ENCODE peak calls at places on chromosomes 1 and 21, in nine cellular contexts. N is HCT116; O is retinal pigment epithelial cell; K is heart right ventricle; U is BJ; I is bronchial epithelial cell; E is CD4-positive, CD25-positive, alpha-beta regulatory T cell; W is CD8-positive, alpha-beta memory T cell; G is cardiac muscle cell. Q is an unnamed sample.

GRCh38 chr1:183033205-183033604 is 10.0 kb downstream of the LAMC1 start:
- DNase-seq in I (no peak), E (no peak), O (no peak), U (no peak), N (peak), W (no peak), K (no peak), G (no peak), Q (peak)

GRCh38 chr1:207155018-207155417 is 51.0 kb downstream of the C4BPA start:
- DNase-seq in I (peak), U (no peak), G (no peak), N (no peak), K (no peak), O (no peak), E (no peak), W (no peak), Q (no peak)

GRCh38 chr1:89545264-89546038 is 20.8 kb downstream of the LRRC8B start:
- DNase-seq in K (no peak), I (peak), N (peak), E (no peak), O (no peak), G (peak), W (no peak), U (no peak), Q (no peak)

GRCh38 chr1:110555807-110556470 is 37.0 kb upstream of the KCNA10 start:
- DNase-seq in U (no peak), K (peak), G (peak), W (no peak), I (no peak), E (no peak), O (no peak), N (no peak), Q (no peak)

GRCh38 chr1:179144621-179145020 is 62.8 kb downstream of the TOR3A start:
- DNase-seq in O (no peak), I (peak), U (no peak), E (no peak), W (no peak), G (no peak), K (no peak), N (no peak), Q (no peak)

GRCh38 chr1:204267191-204267601 is 53.4 kb upstream of the GOLT1A start:
- DNase-seq in I (peak), W (no peak), N (no peak), O (no peak), K (no peak), E (no peak), G (no peak), U (no peak), Q (no peak)

GRCh38 chr1:32273389-32274208 is 18.3 kb upstream of the HDAC1 start:
- DNase-seq in O (no peak), I (peak), U (no peak), W (peak), G (no peak), N (no peak), E (peak), K (no peak), Q (peak)

GRCh38 chr1:216705686-216706085 is 17.5 kb downstream of the ESRRG start:
- DNase-seq in I (peak), W (no peak), U (no peak), O (no peak), K (no peak), G (no peak), N (no peak), E (no peak), Q (no peak)

GRCh38 chr1:224052767-224053166 is 61.1 kb upstream of the FBXO28 start:
- DNase-seq in I (peak), N (no peak), U (no peak), K (no peak), E (no peak), G (peak), O (no peak), W (no peak), Q (no peak)

GRCh38 chr1:8116892-8117262 is 90.8 kb upstream of the ERRFI1 start:
- DNase-seq in G (peak), K (peak), U (peak), W (no peak), N (no peak), E (no peak), O (no peak), I (no peak), Q (no peak)

GRCh38 chr1:75539230-75540116 is 71.4 kb downstream of the SLC44A5 start:
- DNase-seq in E (no peak), W (no peak), G (peak), U (no peak), N (no peak), O (peak), I (peak), K (no peak), Q (no peak)

GRCh38 chr21:36424592-36424991 is 39.4 kb downstream of the CHAF1B start:
- DNase-seq in K (no peak), O (no peak), U (no peak), E (no peak), G (no peak), I (no peak), N (no peak), W (no peak), Q (no peak)

GRCh38 chr1:85321237-85321964 is 45.0 kb upstream of the BCL10 start:
- DNase-seq in K (no peak), U (no peak), G (peak), O (no peak), W (no peak), N (no peak), E (no peak), I (peak), Q (peak)

GRCh38 chr21:31203371-31204054 is 140.5 kb downstream of the TIAM1 start:
- DNase-seq in G (peak), W (no peak), I (peak), K (no peak), E (no peak), N (peak), O (no peak), U (no peak), Q (no peak)

GRCh38 chr21:18275740-18276139 is 31.1 kb downstream of the CHODL start:
- DNase-seq in U (no peak), E (no peak), G (no peak), W (no peak), K (no peak), N (no peak), I (no peak), O (no peak), Q (no peak)

GRCh38 chr1:26861286-26861701 is 1.7 kb upstream of the SFN start:
- DNase-seq in U (no peak), K (no peak), G (no peak), E (no peak), I (peak), W (no peak), O (no peak), N (peak), Q (no peak)

GRCh38 chr21:31873696-31874599 is 1.1 kb downstream of the HUNK start:
- DNase-seq in I (no peak), E (no peak), O (no peak), N (no peak), U (no peak), G (peak), K (peak), W (no peak), Q (peak)

GRCh38 chr1:94792876-94793605 is 27.1 kb upstream of the SLC44A3 start:
- DNase-seq in O (peak), W (no peak), U (peak), I (no peak), N (no peak), G (peak), E (no peak), K (no peak), Q (no peak)

GRCh38 chr1:244989813-244990212 is 125.5 kb upstream of the HNRNPU start:
- DNase-seq in K (no peak), N (no peak), G (no peak), E (no peak), U (peak), I (peak), W (no peak), O (no peak), Q (no peak)

GRCh38 chr1:86409416-86410021 is 13.4 kb upstream of the ODF2L start:
- DNase-seq in W (no peak), K (no peak), I (peak), E (no peak), O (peak), G (no peak), N (no peak), U (no peak), Q (no peak)

GRCh38 chr1:117735045-117735992 is 129.5 kb downstream of the TENT5C start:
- DNase-seq in G (peak), N (no peak), W (peak), I (peak), U (peak), K (no peak), O (no peak), E (no peak), Q (peak)

GRCh38 chr1:178310685-178311105 is 186.1 kb downstream of the CLEC20A start:
- DNase-seq in E (no peak), G (peak), N (peak), U (peak), I (peak), O (peak), W (peak), K (no peak), Q (peak)

GRCh38 chr1:178341218-178341956 is 155.4 kb downstream of the CLEC20A start:
- DNase-seq in N (peak), O (peak), G (peak), I (peak), U (peak), W (no peak), E (no peak), K (peak), Q (no peak)

GRCh38 chr1:46687095-46687659 is 15.5 kb downstream of the TEX38 start:
- DNase-seq in E (no peak), K (peak), W (no peak), U (no peak), G (peak), I (peak), O (peak), N (no peak), Q (peak)

GRCh38 chr1:109579044-109579443 is 30.6 kb downstream of the GNAI3 start:
- DNase-seq in O (no peak), E (no peak), K (no peak), N (no peak), U (no peak), G (no peak), W (no peak), I (no peak), Q (no peak)

GRCh38 chr1:36349839-36350238 is 26.4 kb upstream of the EVA1B start:
- DNase-seq in U (no peak), K (no peak), G (peak), N (no peak), O (no peak), W (no peak), I (no peak), E (no peak), Q (no peak)

GRCh38 chr1:67973061-67973460 is 77.4 kb downstream of the DIRAS3 start:
- DNase-seq in G (no peak), N (no peak), K (no peak), W (no peak), E (no peak), U (no peak), O (no peak), I (no peak), Q (no peak)

GRCh38 chr1:13730751-13731482 is 30.9 kb downstream of the PRDM2 start:
- DNase-seq in G (no peak), K (no peak), I (peak), E (peak), U (no peak), O (peak), N (no peak), W (peak), Q (peak)

GRCh38 chr1:42844592-42845140 is 1.7 kb upstream of the ZNF691 start:
- DNase-seq in N (no peak), W (no peak), G (peak), U (no peak), E (no peak), O (no peak), K (no peak), I (peak), Q (no peak)

DNA sequence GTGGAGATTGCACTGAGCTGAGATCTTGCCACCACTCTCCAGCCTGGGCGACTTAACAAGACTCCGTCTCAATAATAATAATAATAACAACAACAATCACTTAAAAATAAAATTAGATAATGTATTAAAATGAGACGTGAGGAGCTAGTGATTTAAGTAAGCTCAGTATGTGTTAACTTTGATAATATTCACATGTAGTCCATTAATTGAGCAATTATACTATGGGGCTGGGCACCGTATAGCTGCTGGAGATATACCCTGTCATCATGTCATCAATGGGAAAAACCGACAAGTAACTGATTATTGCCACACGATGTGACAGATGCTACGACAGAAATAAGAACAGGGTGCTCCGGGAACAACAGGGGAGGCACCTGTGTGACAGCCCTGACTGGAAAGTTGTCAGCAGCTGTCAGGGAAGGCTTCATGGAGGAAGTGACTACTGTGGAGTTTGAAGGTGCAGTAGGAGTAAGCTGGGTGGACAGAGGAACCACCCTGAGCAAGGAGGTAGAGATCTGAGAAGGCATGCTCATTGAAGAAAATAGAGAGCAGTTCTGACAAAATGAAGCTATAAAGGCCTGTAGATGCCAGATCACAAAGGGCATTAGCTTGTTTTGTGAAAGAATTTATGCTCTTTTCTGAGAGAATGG is 921 bp upstream of the CAMSAP2 start:
- DNase-seq in O (no peak), E (no peak), K (no peak), N (no peak), U (no peak), W (no peak), I (no peak), G (no peak), Q (no peak)
- H3K4me3 ChIP-seq in O (no peak), E (peak), K (peak), N (peak), U (no peak), W (peak), I (no peak), G (no peak), Q (no peak)

DNA sequence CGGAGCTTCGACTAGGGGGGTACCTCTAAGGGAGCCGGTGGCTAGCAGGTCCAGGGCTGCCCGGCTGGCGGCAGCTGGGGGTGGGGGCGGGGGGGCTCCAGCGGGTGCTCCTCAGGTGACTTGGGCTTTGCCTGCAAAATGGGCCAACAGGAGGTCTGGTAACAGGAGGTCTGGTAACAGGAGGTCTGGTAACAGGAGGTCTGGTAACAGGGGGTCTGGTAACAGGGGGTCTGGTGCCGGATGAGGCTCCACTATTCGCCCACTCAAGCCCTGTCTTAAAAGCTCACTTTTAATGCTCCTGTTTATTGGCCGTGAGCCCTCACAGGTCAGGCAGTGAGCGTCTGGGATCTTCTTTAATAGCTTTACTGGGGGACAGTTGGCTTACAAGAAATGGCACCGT is 40.4 kb upstream of the ACTRT2 start:
- DNase-seq in E (no peak), I (no peak), W (no peak), N (no peak), G (no peak), O (no peak), U (no peak), K (no peak), Q (no peak)
- H3K4me3 ChIP-seq in E (no peak), I (no peak), W (no peak), N (no peak), G (no peak), O (no peak), U (no peak), K (no peak), Q (no peak)

GRCh38 chr1:246695666-246696065 is 28.5 kb upstream of the SCCPDH start:
- DNase-seq in E (no peak), O (no peak), G (no peak), I (no peak), U (no peak), N (no peak), W (no peak), K (no peak), Q (no peak)

GRCh38 chr1:246695136-246695535 is 29.1 kb upstream of the SCCPDH start:
- DNase-seq in K (no peak), U (no peak), O (no peak), W (no peak), N (no peak), E (no peak), I (peak), G (no peak), Q (no peak)

GRCh38 chr1:246703581-246703980 is 20.6 kb upstream of the SCCPDH start:
- DNase-seq in O (peak), U (no peak), K (no peak), G (no peak), E (no peak), N (no peak), I (no peak), W (no peak), Q (peak)

GRCh38 chr1:246698466-246699094 is 25.6 kb upstream of the SCCPDH start:
- DNase-seq in K (no peak), W (no peak), G (no peak), U (no peak), N (no peak), I (no peak), E (no peak), O (no peak), Q (no peak)

DNA sequence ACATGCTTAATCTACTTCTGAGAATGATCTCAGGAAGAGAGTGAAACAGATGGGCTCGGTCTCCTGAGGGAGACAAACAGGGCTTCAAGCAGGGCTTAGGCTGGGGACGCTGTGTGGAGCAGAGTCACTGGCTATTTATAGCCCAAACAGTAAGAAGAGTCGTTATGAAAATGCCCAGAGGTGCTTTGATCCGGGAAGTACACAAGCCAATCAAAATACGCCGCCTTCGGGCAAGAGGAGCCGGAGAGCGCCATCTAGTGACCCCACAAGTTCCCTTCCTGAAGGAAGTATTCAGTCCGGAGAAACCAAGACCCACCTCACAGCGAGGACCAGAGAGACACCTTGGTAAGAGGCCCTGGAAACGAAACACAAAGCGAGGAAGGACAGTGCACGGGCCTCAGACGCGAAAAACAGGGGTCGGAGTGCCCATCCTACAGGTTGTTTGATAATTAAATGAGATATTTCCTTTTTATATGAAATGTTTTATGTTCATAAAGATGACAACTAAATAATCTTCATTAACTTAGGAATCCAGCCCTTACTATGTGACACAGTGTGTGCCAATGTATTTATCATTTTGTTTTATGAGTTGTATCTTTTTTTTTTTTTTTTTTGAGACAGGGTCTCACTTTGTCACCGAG is 25.0 kb upstream of the SCCPDH start:
- DNase-seq in G (peak), U (peak), E (peak), K (peak), W (peak), I (peak), N (peak), O (peak), Q (peak)
- H3K4me3 ChIP-seq in G (no peak), U (no peak), E (peak), K (peak), W (peak), I (peak), N (peak), O (peak), Q (no peak)

GRCh38 chr1:231383159-231383855 is 38.8 kb downstream of the EGLN1 start:
- DNase-seq in O (no peak), N (no peak), I (peak), G (no peak), E (no peak), U (no peak), W (no peak), K (no peak), Q (no peak)
- H3K4me3 ChIP-seq in O (no peak), N (no peak), I (no peak), G (no peak), E (no peak), U (no peak), W (no peak), K (no peak), Q (no peak)

GRCh38 chr1:151055581-151055980 is 3.8 kb downstream of the CDC42SE1 start:
- DNase-seq in G (no peak), W (no peak), K (no peak), O (no peak), I (no peak), U (no peak), N (no peak), E (no peak), Q (no peak)
- H3K4me3 ChIP-seq in G (no peak), W (peak), K (no peak), O (no peak), I (no peak), U (no peak), N (no peak), E (peak), Q (no peak)

GRCh38 chr1:64469977-64470669 is at the start of gene CACHD1:
- DNase-seq in I (peak), W (peak), O (peak), N (peak), G (peak), U (peak), K (peak), E (peak), Q (peak)

GRCh38 chr1:64469121-64469520 is 808 bp upstream of the CACHD1 start:
- DNase-seq in G (no peak), W (no peak), N (no peak), E (no peak), O (no peak), K (no peak), I (peak), U (no peak), Q (no peak)

GRCh38 chr1:64470670-64471217 is 815 bp downstream of the CACHD1 start:
- DNase-seq in N (no peak), W (no peak), K (peak), O (no peak), G (peak), I (peak), E (no peak), U (no peak), Q (no peak)

GRCh38 chr1:64471218-64471719 is 1.3 kb downstream of the CACHD1 start:
- DNase-seq in N (no peak), K (peak), I (peak), E (no peak), W (no peak), G (peak), O (no peak), U (no peak), Q (no peak)

DNA sequence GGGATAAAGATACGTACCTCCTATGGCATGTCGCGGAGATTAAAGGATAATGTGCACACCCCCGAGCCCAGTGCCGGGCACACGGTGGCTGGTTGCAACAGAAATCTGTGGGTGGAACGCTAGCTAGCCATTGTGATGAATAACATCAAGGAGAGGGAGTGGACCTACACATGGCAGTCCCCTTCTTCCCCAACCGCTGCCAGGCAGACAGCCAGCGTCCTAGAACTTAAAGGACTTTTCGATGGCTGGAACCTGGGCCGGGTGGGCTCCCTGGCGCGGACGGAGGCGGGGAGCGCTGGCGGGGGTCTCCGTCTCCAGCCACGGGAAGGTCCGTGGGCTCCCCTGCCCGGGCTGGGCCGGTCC is 334 bp upstream of the CACHD1 start:
- DNase-seq in G (peak), N (no peak), I (peak), K (no peak), E (no peak), W (no peak), U (no peak), O (no peak), Q (no peak)
- H3K4me3 ChIP-seq in G (peak), N (peak), I (peak), K (peak), E (no peak), W (no peak), U (peak), O (peak), Q (peak)

Q was measured in Jurkat, Clone E6-1.